ENCODE peak calls at places on chromosomes 4 and X, in four cellular contexts. X is pancreas, S is mesenchymal stem cell, O is fibroblast of mammary gland. F is an unnamed sample.

GRCh38 chr4:40912455-40913055 is 162.8 kb downstream of the NSUN7 start:
- DNase-seq in O (no peak), X (no peak), S (peak; percentile 60), F (peak; percentile 65)

GRCh38 chrX:41144873-41145272 is 59.6 kb downstream of the USP9X start:
- DNase-seq in S (no peak), X (no peak), O (peak; percentile 20), F (no peak)

GRCh38 chr4:111108138-111108537 is 485.3 kb upstream of the PITX2 start:
- DNase-seq in O (no peak), S (no peak), X (no peak), F (no peak)

GRCh38 chr4:106334732-106335131 is 18.4 kb downstream of the AIMP1 start:
- DNase-seq in S (no peak), X (no peak), O (no peak), F (no peak)

GRCh38 chrX:56554870-56555269 is 8.6 kb upstream of the UBQLN2 start:
- DNase-seq in S (no peak), X (no peak), O (no peak), F (no peak)

GRCh38 chr4:13642576-13642975 is 15.1 kb upstream of the BOD1L1 start:
- DNase-seq in X (no peak), O (peak; percentile 76), S (peak; percentile 40), F (peak; percentile 37)

GRCh38 chr4:166043801-166044200 is 170.8 kb downstream of the TLL1 start:
- DNase-seq in O (no peak), X (no peak), S (no peak), F (no peak)

GRCh38 chrX:110188701-110189558 is 129.0 kb downstream of the AMMECR1 start:
- DNase-seq in S (peak; percentile 79), O (no peak), X (no peak), F (peak; percentile 16)

GRCh38 chr4:79528241-79528706 is 120.2 kb upstream of the GK2 start:
- DNase-seq in O (peak; percentile 1), S (peak; percentile 19), X (no peak), F (peak; percentile 0)

GRCh38 chrX:2829066-2829430 is 318 bp downstream of the GYG2 start:
- DNase-seq in O (no peak), X (peak; percentile 22), S (no peak), F (no peak)

GRCh38 chr4:84503495-84504437 is 4.7 kb upstream of the NKX6-1 start:
- DNase-seq in S (peak; percentile 73), X (no peak), O (peak; percentile 76), F (peak; percentile 62)
- H3K4me3 ChIP-seq in S (no peak overlapping the region), X (no peak overlapping the region), O (no peak overlapping the region), F (no peak overlapping the region)

DNA sequence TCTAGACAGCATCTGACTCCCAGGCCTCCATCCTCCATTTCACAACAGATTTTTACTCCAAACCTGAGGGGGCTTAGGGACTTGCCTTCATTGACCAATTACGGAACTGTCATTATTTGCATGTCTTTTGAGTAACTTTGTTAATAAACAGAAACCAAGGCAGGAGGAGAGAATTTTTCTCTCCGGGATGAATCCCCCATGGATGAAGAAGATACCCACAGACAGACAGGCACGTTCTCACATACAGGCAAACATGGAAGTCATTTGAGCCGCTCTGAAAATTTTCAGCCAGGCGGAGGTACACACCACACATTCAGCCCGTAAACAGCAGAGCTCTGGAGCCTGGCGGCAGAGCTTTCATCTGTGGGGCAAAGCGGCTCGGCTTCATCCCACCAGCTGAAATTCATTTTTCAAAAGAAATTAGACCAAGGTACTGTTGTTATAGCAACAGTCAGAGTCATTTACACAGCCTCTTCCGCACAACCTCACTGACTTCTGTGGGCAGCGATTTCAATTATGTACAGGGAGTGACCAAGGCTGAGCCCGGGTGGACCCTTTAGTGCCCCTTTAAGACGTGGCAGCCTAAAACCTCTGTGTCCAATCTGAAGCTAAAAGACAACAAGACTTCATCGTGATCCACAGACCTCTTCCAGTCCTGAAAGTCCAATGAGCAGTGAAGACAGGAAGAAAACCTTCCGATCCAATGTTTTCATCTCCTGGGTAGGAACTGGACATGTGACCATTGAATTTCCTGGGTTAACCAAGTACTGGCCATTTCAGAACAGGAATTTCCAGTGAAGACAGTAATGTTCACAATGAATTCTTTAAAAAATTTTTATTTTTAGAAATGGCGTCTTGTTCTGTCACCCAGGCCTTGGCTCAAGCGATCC is 237.0 kb downstream of the MGST2 start:
- DNase-seq in O (peak; percentile 33), S (no peak), X (no peak), F (peak; percentile 43)
- H3K4me3 ChIP-seq in O (peak overlapping the region; percentile 43), S (no peak overlapping the region), X (no peak overlapping the region), F (peak overlapping the region; percentile 48)

GRCh38 chrX:24478516-24478915 is 13.4 kb downstream of the PDK3 start:
- DNase-seq in O (no peak), S (no peak), X (no peak), F (no peak)

GRCh38 chrX:24483596-24483995 is 18.5 kb downstream of the PDK3 start:
- DNase-seq in O (no peak), S (no peak), X (no peak), F (no peak)

GRCh38 chrX:24475480-24475879 is 10.4 kb downstream of the PDK3 start:
- DNase-seq in O (no peak), X (no peak), S (no peak), F (no peak)

GRCh38 chrX:24482823-24483410 is 17.8 kb downstream of the PDK3 start:
- DNase-seq in S (no peak), O (no peak), X (no peak), F (no peak)

DNA sequence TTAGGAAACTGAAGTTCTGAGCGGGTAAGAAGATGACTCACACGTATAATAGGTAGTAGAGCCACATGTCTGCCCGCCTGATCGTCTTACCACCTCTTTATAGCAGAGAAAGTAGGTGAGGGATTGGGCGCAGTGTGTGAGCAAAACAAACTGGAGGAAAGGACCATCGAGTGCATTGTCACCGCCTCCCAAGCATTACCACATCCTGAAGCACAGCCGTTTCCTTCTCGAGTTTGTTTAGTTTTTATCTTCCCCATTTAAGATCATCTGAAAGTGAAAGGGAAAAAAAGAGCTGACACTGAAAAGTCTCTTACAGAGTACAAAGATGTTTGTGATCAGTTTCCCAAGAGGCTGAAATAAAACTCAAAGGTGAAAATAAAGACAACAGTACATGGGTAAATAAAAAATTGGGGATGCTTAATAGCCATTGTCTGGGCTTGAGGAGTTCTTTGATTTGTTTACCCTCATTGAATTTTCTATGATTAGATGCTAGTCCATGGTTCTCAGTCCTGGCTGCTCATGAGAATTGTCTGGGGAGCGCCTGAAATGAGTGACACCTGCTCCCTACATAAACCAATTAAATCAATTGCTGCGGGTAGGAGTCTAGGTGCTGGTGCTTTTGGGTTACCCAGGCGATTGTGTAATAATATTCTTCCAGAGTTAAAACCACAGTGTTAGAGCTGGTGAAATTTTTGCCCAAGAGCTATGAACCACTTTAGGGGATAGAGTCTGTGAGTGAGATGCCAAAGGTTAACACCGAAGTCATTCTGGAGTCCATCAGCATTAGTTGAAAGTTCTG is 15.0 kb downstream of the PDK3 start:
- DNase-seq in O (peak; percentile 6), S (peak; percentile 38), X (peak; percentile 27), F (no peak)
- H3K4me3 ChIP-seq in O (no peak overlapping the region), S (no peak overlapping the region), X (no peak overlapping the region), F (no peak overlapping the region)

GRCh38 chrX:77493677-77494553 is 46.7 kb downstream of the FGF16 start:
- DNase-seq in X (no peak), O (peak; percentile 47), S (peak; percentile 88), F (peak; percentile 69)
- H3K4me3 ChIP-seq in X (no peak overlapping the region), O (no peak overlapping the region), S (no peak overlapping the region), F (no peak overlapping the region)

DNA sequence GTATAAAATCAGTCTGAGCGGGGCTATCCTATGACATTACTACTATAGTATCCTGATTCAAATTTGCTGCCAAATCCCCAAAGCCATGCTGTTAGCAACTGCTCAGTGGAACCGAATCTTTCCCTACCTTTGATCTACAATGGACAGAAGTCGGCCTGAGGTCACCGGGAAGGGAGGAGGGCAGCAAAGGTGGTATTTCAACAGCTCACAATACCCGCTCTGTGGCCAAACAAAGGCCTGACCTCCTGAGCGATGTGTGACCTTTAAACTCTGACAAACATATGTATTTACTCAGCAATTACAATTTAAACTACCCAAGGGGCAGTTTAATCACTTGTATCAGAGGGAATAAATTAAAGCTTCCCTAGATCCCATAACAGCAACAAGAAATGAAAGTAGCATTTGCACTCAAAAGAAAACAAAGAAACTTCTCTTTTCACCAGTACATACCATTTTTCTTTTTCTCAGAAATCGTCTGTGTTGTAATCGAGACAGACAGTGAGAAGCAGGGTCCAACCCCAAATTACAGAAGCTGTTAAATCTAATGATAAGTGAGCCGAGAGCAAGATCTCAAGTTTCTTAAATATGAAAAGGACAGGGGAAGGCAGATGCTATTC is 11.6 kb upstream of the TMEM128 start:
- DNase-seq in X (no peak), O (peak; percentile 3), S (no peak), F (no peak)
- H3K4me3 ChIP-seq in X (no peak overlapping the region), O (no peak overlapping the region), S (no peak overlapping the region), F (no peak overlapping the region)

GRCh38 chr4:168707205-168707604 is 210.4 kb downstream of the PALLD start:
- DNase-seq in O (peak; percentile 60), X (no peak), S (no peak), F (no peak)
- H3K4me3 ChIP-seq in O (no peak overlapping the region), X (no peak overlapping the region), S (no peak overlapping the region), F (no peak overlapping the region)

F was measured in AG10803.